ENCODE peak calls at places on chromosomes 2 and 18, in four cellular contexts. R is HFF-Myc, N is lower leg skin, P is Peyer's patch. Z is an unnamed sample.

GRCh38 chr2:192978317-192978874 is 783.7 kb upstream of the TMEFF2 start:
- DNase-seq in R (no peak), N (no peak), P (no peak), Z (no peak)

GRCh38 chr2:172438741-172439508 is 11.5 kb downstream of the ITGA6 start:
- DNase-seq in R (no peak), N (no peak), P (peak), Z (no peak)

GRCh38 chr2:57080035-57080434 is 896.2 kb downstream of the CCDC85A start:
- DNase-seq in R (no peak), N (no peak), P (no peak), Z (no peak)

GRCh38 chr2:131408778-131409177 is 44.8 kb upstream of the RAB6D start:
- DNase-seq in R (no peak), N (no peak), P (no peak), Z (no peak)

GRCh38 chr2:227826019-227826521 is 12.4 kb downstream of the CCL20 start:
- DNase-seq in R (no peak), N (peak), P (no peak), Z (no peak)

GRCh38 chr18:60508108-60508507 is 135.5 kb upstream of the MC4R start:
- DNase-seq in R (no peak), N (no peak), P (no peak), Z (no peak)

GRCh38 chr2:213232649-213233437 is 51.4 kb upstream of the SPAG16 start:
- DNase-seq in R (no peak), N (no peak), P (peak), Z (no peak)

GRCh38 chr18:80105369-80106167 is 3.5 kb upstream of the ADNP2 start:
- DNase-seq in R (no peak), N (no peak), P (peak), Z (no peak)

GRCh38 chr18:50507120-50507590 is 52.7 kb upstream of the MAPK4 start:
- DNase-seq in R (no peak), N (no peak), P (no peak), Z (no peak)

GRCh38 chr2:148552675-148553331 is 91.7 kb upstream of the EPC2 start:
- DNase-seq in R (no peak), N (no peak), P (no peak), Z (no peak)

GRCh38 chr2:48725696-48726494 is 29.6 kb downstream of the LHCGR start:
- DNase-seq in R (no peak), N (no peak), P (no peak), Z (no peak)

GRCh38 chr2:84293791-84294380 is 165.2 kb downstream of the SUCLG1 start:
- DNase-seq in R (no peak), N (no peak), P (peak), Z (no peak)

GRCh38 chr2:219661197-219661954 is 33.9 kb downstream of the SLC4A3 start:
- DNase-seq in R (no peak), N (no peak), P (peak), Z (no peak)

Z was measured in GF-D8.